ENCODE peak calls at places on chromosomes 12 and 14, in six cellular contexts. One of them, this sample, is unnamed.

GRCh38 chr12:132429932-132430643 is 59.9 kb upstream of the FBRSL1 start:
- DNase-seq in WERI-Rb-1: peak; percentile 96
- DNase-seq in thoracic aorta: no peak
- DNase-seq in cardiac fibroblast: peak; percentile 11
- DNase-seq in CD8-positive, alpha-beta T cell: peak; percentile 56
- DNase-seq in astrocyte of the spinal cord: no peak
- DNase-seq in this sample: no peak

GRCh38 chr14:70315942-70316341 is 43.5 kb downstream of the COX16 start:
- DNase-seq in cardiac fibroblast: no peak
- DNase-seq in astrocyte of the spinal cord: no peak
- DNase-seq in WERI-Rb-1: no peak
- DNase-seq in thoracic aorta: no peak
- DNase-seq in CD8-positive, alpha-beta T cell: no peak
- DNase-seq in this sample: peak; percentile 11

GRCh38 chr12:105740970-105741725 is 397.6 kb downstream of the NUAK1 start:
- DNase-seq in WERI-Rb-1: no peak
- DNase-seq in cardiac fibroblast: peak; percentile 41
- DNase-seq in CD8-positive, alpha-beta T cell: no peak
- DNase-seq in thoracic aorta: no peak
- DNase-seq in astrocyte of the spinal cord: peak; percentile 35
- DNase-seq in this sample: peak; percentile 53

GRCh38 chr12:117832459-117833457 is 136.0 kb downstream of the KSR2 start:
- DNase-seq in astrocyte of the spinal cord: peak; percentile 46
- DNase-seq in CD8-positive, alpha-beta T cell: no peak
- DNase-seq in WERI-Rb-1: no peak
- DNase-seq in cardiac fibroblast: no peak
- DNase-seq in thoracic aorta: no peak
- DNase-seq in this sample: no peak

GRCh38 chr12:118345355-118345754 is 27.4 kb downstream of the TAOK3 start:
- DNase-seq in cardiac fibroblast: no peak
- DNase-seq in thoracic aorta: no peak
- DNase-seq in CD8-positive, alpha-beta T cell: no peak
- DNase-seq in astrocyte of the spinal cord: no peak
- DNase-seq in WERI-Rb-1: no peak
- DNase-seq in this sample: no peak

GRCh38 chr14:102125546-102125945 is 14.2 kb upstream of the WDR20 start:
- DNase-seq in astrocyte of the spinal cord: no peak
- DNase-seq in thoracic aorta: no peak
- DNase-seq in CD8-positive, alpha-beta T cell: no peak
- DNase-seq in WERI-Rb-1: no peak
- DNase-seq in cardiac fibroblast: no peak
- DNase-seq in this sample: no peak

GRCh38 chr12:118190266-118190665 is 54.3 kb downstream of the PEBP1 start:
- DNase-seq in cardiac fibroblast: peak; percentile 56
- DNase-seq in astrocyte of the spinal cord: peak; percentile 53
- DNase-seq in CD8-positive, alpha-beta T cell: no peak
- DNase-seq in thoracic aorta: no peak
- DNase-seq in WERI-Rb-1: no peak
- DNase-seq in this sample: no peak

GRCh38 chr12:8907513-8907912 is 6.8 kb upstream of the PHC1 start:
- DNase-seq in cardiac fibroblast: no peak
- DNase-seq in astrocyte of the spinal cord: no peak
- DNase-seq in CD8-positive, alpha-beta T cell: no peak
- DNase-seq in WERI-Rb-1: no peak
- DNase-seq in thoracic aorta: no peak
- DNase-seq in this sample: no peak

GRCh38 chr14:59181804-59182203 is 6.7 kb upstream of the DAAM1 start:
- DNase-seq in thoracic aorta: no peak
- DNase-seq in CD8-positive, alpha-beta T cell: no peak
- DNase-seq in WERI-Rb-1: no peak
- DNase-seq in cardiac fibroblast: no peak
- DNase-seq in astrocyte of the spinal cord: no peak
- DNase-seq in this sample: no peak

GRCh38 chr12:92469837-92470236 is 233.0 kb upstream of the PLEKHG7 start:
- DNase-seq in cardiac fibroblast: peak; percentile 58
- DNase-seq in astrocyte of the spinal cord: peak; percentile 38
- DNase-seq in thoracic aorta: no peak
- DNase-seq in CD8-positive, alpha-beta T cell: no peak
- DNase-seq in WERI-Rb-1: no peak
- DNase-seq in this sample: no peak

GRCh38 chr12:127944211-127944899 is 322.6 kb upstream of the TMEM132C start:
- DNase-seq in thoracic aorta: no peak
- DNase-seq in CD8-positive, alpha-beta T cell: no peak
- DNase-seq in astrocyte of the spinal cord: no peak
- DNase-seq in cardiac fibroblast: no peak
- DNase-seq in WERI-Rb-1: no peak
- DNase-seq in this sample: no peak

GRCh38 chr14:31842905-31843304 is 234.2 kb upstream of the ARHGAP5 start:
- DNase-seq in cardiac fibroblast: peak; percentile 50
- DNase-seq in astrocyte of the spinal cord: no peak
- DNase-seq in CD8-positive, alpha-beta T cell: no peak
- DNase-seq in thoracic aorta: no peak
- DNase-seq in WERI-Rb-1: no peak
- DNase-seq in this sample: no peak

GRCh38 chr14:100271247-100271939 is 32.4 kb downstream of the YY1 start:
- DNase-seq in astrocyte of the spinal cord: peak; percentile 19
- DNase-seq in cardiac fibroblast: peak; percentile 34
- DNase-seq in WERI-Rb-1: no peak
- DNase-seq in CD8-positive, alpha-beta T cell: no peak
- DNase-seq in thoracic aorta: no peak
- DNase-seq in this sample: peak; percentile 94

GRCh38 chr12:15486859-15487258 is 164.6 kb downstream of the PTPRO start:
- DNase-seq in WERI-Rb-1: no peak
- DNase-seq in CD8-positive, alpha-beta T cell: no peak
- DNase-seq in astrocyte of the spinal cord: no peak
- DNase-seq in cardiac fibroblast: no peak
- DNase-seq in thoracic aorta: no peak
- DNase-seq in this sample: no peak

GRCh38 chr14:92348154-92348553 is 25.2 kb downstream of the SLC24A4 start:
- DNase-seq in thoracic aorta: no peak
- DNase-seq in astrocyte of the spinal cord: no peak
- DNase-seq in WERI-Rb-1: no peak
- DNase-seq in cardiac fibroblast: no peak
- DNase-seq in CD8-positive, alpha-beta T cell: no peak
- DNase-seq in this sample: peak; percentile 100

GRCh38 chr12:27462151-27462694 is 15.7 kb downstream of the SMCO2 start:
- DNase-seq in cardiac fibroblast: peak; percentile 91
- DNase-seq in thoracic aorta: no peak
- DNase-seq in astrocyte of the spinal cord: peak; percentile 90
- DNase-seq in CD8-positive, alpha-beta T cell: no peak
- DNase-seq in WERI-Rb-1: no peak
- DNase-seq in this sample: no peak

GRCh38 chr14:76546426-76547221 is 170.7 kb downstream of the ESRRB start:
- DNase-seq in WERI-Rb-1: peak; percentile 80
- DNase-seq in thoracic aorta: no peak
- DNase-seq in cardiac fibroblast: no peak
- DNase-seq in CD8-positive, alpha-beta T cell: no peak
- DNase-seq in astrocyte of the spinal cord: no peak
- DNase-seq in this sample: no peak

GRCh38 chr14:36019126-36019525 is 157.4 kb downstream of the PTCSC3 start:
- DNase-seq in astrocyte of the spinal cord: no peak
- DNase-seq in cardiac fibroblast: no peak
- DNase-seq in thoracic aorta: no peak
- DNase-seq in CD8-positive, alpha-beta T cell: no peak
- DNase-seq in WERI-Rb-1: no peak
- DNase-seq in this sample: no peak

GRCh38 chr14:34023824-34024767 is 73.2 kb upstream of the EGLN3 start:
- DNase-seq in astrocyte of the spinal cord: no peak
- DNase-seq in WERI-Rb-1: peak; percentile 44
- DNase-seq in cardiac fibroblast: no peak
- DNase-seq in CD8-positive, alpha-beta T cell: no peak
- DNase-seq in thoracic aorta: no peak
- DNase-seq in this sample: no peak

GRCh38 chr14:38870437-38870836 is 232.6 kb downstream of the SEC23A start:
- DNase-seq in WERI-Rb-1: no peak
- DNase-seq in astrocyte of the spinal cord: no peak
- DNase-seq in cardiac fibroblast: no peak
- DNase-seq in CD8-positive, alpha-beta T cell: no peak
- DNase-seq in thoracic aorta: no peak
- DNase-seq in this sample: no peak

GRCh38 chr12:550473-551260 is 90.9 kb downstream of the B4GALNT3 start:
- DNase-seq in cardiac fibroblast: no peak
- DNase-seq in CD8-positive, alpha-beta T cell: no peak
- DNase-seq in WERI-Rb-1: no peak
- DNase-seq in astrocyte of the spinal cord: no peak
- DNase-seq in thoracic aorta: no peak
- DNase-seq in this sample: no peak

GRCh38 chr12:556498-556897 is 96.8 kb downstream of the B4GALNT3 start:
- DNase-seq in astrocyte of the spinal cord: no peak
- DNase-seq in thoracic aorta: no peak
- DNase-seq in cardiac fibroblast: no peak
- DNase-seq in WERI-Rb-1: no peak
- DNase-seq in CD8-positive, alpha-beta T cell: no peak
- DNase-seq in this sample: no peak

GRCh38 chr12:553216-554000 is 93.7 kb downstream of the B4GALNT3 start:
- DNase-seq in astrocyte of the spinal cord: no peak
- DNase-seq in thoracic aorta: no peak
- DNase-seq in cardiac fibroblast: no peak
- DNase-seq in WERI-Rb-1: no peak
- DNase-seq in CD8-positive, alpha-beta T cell: no peak
- DNase-seq in this sample: no peak

GRCh38 chr12:552466-552865 is 92.7 kb downstream of the B4GALNT3 start:
- DNase-seq in astrocyte of the spinal cord: no peak
- DNase-seq in cardiac fibroblast: no peak
- DNase-seq in thoracic aorta: no peak
- DNase-seq in CD8-positive, alpha-beta T cell: no peak
- DNase-seq in WERI-Rb-1: no peak
- DNase-seq in this sample: no peak

DNA sequence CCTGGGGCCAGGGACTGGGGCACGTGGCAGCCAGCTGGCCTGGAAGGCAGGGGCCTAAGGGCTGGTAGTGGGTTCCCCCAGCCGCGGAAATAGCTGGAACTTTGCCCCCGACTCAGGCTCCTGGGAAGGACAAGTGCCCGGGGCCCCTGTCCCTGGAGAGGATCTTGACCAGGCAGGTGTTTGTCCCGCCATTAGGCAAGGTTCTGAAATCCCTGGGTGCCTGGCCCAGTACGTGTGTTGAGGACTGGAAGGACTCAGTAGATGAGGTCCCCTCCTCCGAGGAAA is 94.2 kb downstream of the B4GALNT3 start:
- DNase-seq in WERI-Rb-1: no peak
- DNase-seq in CD8-positive, alpha-beta T cell: no peak
- DNase-seq in thoracic aorta: no peak
- DNase-seq in astrocyte of the spinal cord: no peak
- DNase-seq in cardiac fibroblast: no peak
- DNase-seq in this sample: no peak
- H3K4me3 ChIP-seq in WERI-Rb-1: no peak overlapping the region
- H3K4me3 ChIP-seq in CD8-positive, alpha-beta T cell: peak overlapping the region; percentile 6
- H3K4me3 ChIP-seq in thoracic aorta: no peak overlapping the region
- H3K4me3 ChIP-seq in astrocyte of the spinal cord: no peak overlapping the region
- H3K4me3 ChIP-seq in cardiac fibroblast: no peak overlapping the region
- H3K4me3 ChIP-seq in this sample: no peak overlapping the region

GRCh38 chr12:48998497-48999353 is 450 bp downstream of the DDN start:
- DNase-seq in astrocyte of the spinal cord: no peak
- DNase-seq in WERI-Rb-1: no peak
- DNase-seq in thoracic aorta: no peak
- DNase-seq in CD8-positive, alpha-beta T cell: no peak
- DNase-seq in cardiac fibroblast: peak; percentile 22
- DNase-seq in this sample: no peak

GRCh38 chr12:48997719-48998496 is 1.3 kb downstream of the DDN start:
- DNase-seq in CD8-positive, alpha-beta T cell: no peak
- DNase-seq in thoracic aorta: no peak
- DNase-seq in cardiac fibroblast: no peak
- DNase-seq in WERI-Rb-1: peak; percentile 42
- DNase-seq in astrocyte of the spinal cord: no peak
- DNase-seq in this sample: no peak

GRCh38 chr12:49000346-49000745 is 1.2 kb upstream of the DDN start:
- DNase-seq in astrocyte of the spinal cord: no peak
- DNase-seq in CD8-positive, alpha-beta T cell: no peak
- DNase-seq in WERI-Rb-1: no peak
- DNase-seq in thoracic aorta: no peak
- DNase-seq in cardiac fibroblast: no peak
- DNase-seq in this sample: no peak

GRCh38 chr12:48996794-48997718 is 2.1 kb downstream of the DDN start:
- DNase-seq in WERI-Rb-1: peak; percentile 86
- DNase-seq in CD8-positive, alpha-beta T cell: peak; percentile 40
- DNase-seq in cardiac fibroblast: peak; percentile 75
- DNase-seq in astrocyte of the spinal cord: peak; percentile 67
- DNase-seq in thoracic aorta: no peak
- DNase-seq in this sample: no peak

DNA sequence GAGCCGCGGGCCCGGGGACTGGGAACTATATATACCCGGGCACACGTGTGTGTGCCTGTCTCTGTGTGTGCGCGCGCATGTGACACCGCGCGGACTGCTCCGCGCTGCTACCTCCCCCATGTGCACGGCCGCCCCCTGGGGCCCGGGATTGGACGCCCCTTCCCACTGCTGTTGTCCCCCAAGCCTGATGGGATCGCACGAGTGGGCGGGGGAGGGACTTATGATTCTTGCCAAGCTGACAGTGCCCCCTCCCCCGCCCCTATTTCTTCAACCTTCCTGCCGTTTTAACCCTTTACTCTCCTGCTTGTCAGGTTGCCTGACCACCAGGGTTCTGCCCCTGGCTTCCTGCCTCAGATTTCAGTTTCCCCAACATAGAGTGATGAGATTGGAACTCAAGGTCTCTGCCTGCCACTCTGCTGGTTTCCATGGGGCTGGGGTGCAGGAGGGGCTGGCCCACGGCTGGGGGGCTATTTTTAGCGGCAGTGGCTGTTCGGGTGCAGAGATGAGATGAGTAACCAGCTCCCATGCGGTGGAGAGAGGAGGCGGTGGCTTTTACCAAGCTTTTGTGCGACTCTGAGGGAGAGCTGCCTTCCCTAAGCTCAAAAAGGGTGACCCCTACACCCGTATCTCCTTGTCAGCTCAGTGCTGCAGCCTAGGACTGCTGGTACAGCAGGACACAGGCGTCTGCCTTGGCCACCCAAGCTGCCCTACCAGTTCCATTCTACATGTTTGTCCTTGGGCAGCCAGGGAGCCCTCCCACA is at the start of gene DDN:
- DNase-seq in WERI-Rb-1: peak; percentile 49
- DNase-seq in cardiac fibroblast: peak; percentile 40
- DNase-seq in CD8-positive, alpha-beta T cell: no peak
- DNase-seq in astrocyte of the spinal cord: peak; percentile 47
- DNase-seq in thoracic aorta: no peak
- DNase-seq in this sample: no peak
- TF ChIP-seq CTCF in WERI-Rb-1: no peak
- TF ChIP-seq CTCF in cardiac fibroblast: no peak
- TF ChIP-seq CTCF in CD8-positive, alpha-beta T cell: no peak
- TF ChIP-seq CTCF in astrocyte of the spinal cord: no peak
- TF ChIP-seq CTCF in thoracic aorta: no peak
- TF ChIP-seq CTCF in this sample: no peak

GRCh38 chr14:75147423-75148071 is 20.7 kb upstream of the NEK9 start:
- DNase-seq in cardiac fibroblast: peak; percentile 73
- DNase-seq in astrocyte of the spinal cord: peak; percentile 89
- DNase-seq in CD8-positive, alpha-beta T cell: no peak
- DNase-seq in thoracic aorta: no peak
- DNase-seq in WERI-Rb-1: no peak
- DNase-seq in this sample: no peak
- H3K4me3 ChIP-seq in cardiac fibroblast: no peak overlapping the region
- H3K4me3 ChIP-seq in astrocyte of the spinal cord: no peak overlapping the region
- H3K4me3 ChIP-seq in CD8-positive, alpha-beta T cell: no peak overlapping the region
- H3K4me3 ChIP-seq in thoracic aorta: peak overlapping the region; percentile 40
- H3K4me3 ChIP-seq in WERI-Rb-1: no peak overlapping the region
- H3K4me3 ChIP-seq in this sample: no peak overlapping the region

DNA sequence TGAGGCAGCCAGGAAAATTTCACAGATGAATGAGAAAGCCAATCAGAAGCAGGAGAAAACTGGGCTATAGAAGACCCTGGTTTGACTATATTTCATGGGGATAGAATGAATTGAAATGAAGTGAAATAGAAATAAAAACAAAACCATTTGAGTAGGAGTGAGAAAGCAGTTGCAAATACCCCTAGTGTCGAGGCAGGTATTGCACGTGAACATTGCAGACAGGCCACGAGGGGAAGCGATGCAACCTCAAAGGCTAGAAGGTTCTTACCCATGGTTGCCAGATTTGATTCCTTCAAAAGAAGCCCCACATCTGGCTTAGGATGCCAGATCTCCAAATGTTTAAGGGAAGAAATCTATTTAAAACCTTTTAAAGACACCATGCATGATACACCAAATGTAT is 648.9 kb downstream of the VRK1 start:
- DNase-seq in astrocyte of the spinal cord: no peak
- DNase-seq in thoracic aorta: no peak
- DNase-seq in WERI-Rb-1: no peak
- DNase-seq in CD8-positive, alpha-beta T cell: no peak
- DNase-seq in cardiac fibroblast: no peak
- DNase-seq in this sample: no peak
- TF ChIP-seq CTCF in astrocyte of the spinal cord: no peak
- TF ChIP-seq CTCF in thoracic aorta: no peak
- TF ChIP-seq CTCF in WERI-Rb-1: no peak
- TF ChIP-seq CTCF in CD8-positive, alpha-beta T cell: peak; percentile 24
- TF ChIP-seq CTCF in cardiac fibroblast: no peak
- TF ChIP-seq CTCF in this sample: no peak